ENCODE peak calls at places on chromosome 3, in nine cellular contexts. One of them, this sample, is unnamed.

GRCh38 chr3:147419062-147419701 is 10.0 kb downstream of the ZIC1 start:
- DNase-seq in Right ventricle myocardium superior: no peak
- DNase-seq in ELR: no peak
- DNase-seq in neuronal stem cell: peak
- DNase-seq in stromal cell of bone marrow: peak
- DNase-seq in cortex of kidney: no peak
- DNase-seq in NCI-H146: no peak
- DNase-seq in activated CD8-positive, alpha-beta memory T cell treated with anti-CD3 and anti-CD28 coated beads for 24 hours: no peak
- DNase-seq in astrocyte: peak
- DNase-seq in this sample: no peak

GRCh38 chr3:13520326-13520880 is 28.5 kb upstream of the FBLN2 start:
- DNase-seq in activated CD8-positive, alpha-beta memory T cell treated with anti-CD3 and anti-CD28 coated beads for 24 hours: no peak
- DNase-seq in stromal cell of bone marrow: no peak
- DNase-seq in NCI-H146: no peak
- DNase-seq in neuronal stem cell: no peak
- DNase-seq in astrocyte: no peak
- DNase-seq in cortex of kidney: no peak
- DNase-seq in Right ventricle myocardium superior: peak
- DNase-seq in ELR: no peak
- DNase-seq in this sample: no peak

GRCh38 chr3:31980530-31981205 is 394 bp downstream of the OSBPL10 start:
- DNase-seq in astrocyte: peak
- DNase-seq in activated CD8-positive, alpha-beta memory T cell treated with anti-CD3 and anti-CD28 coated beads for 24 hours: peak
- DNase-seq in ELR: peak
- DNase-seq in stromal cell of bone marrow: no peak
- DNase-seq in cortex of kidney: no peak
- DNase-seq in neuronal stem cell: peak
- DNase-seq in NCI-H146: peak
- DNase-seq in Right ventricle myocardium superior: peak
- DNase-seq in this sample: peak

GRCh38 chr3:177197934-177198484 is 727 bp upstream of the TBL1XR1 start:
- DNase-seq in activated CD8-positive, alpha-beta memory T cell treated with anti-CD3 and anti-CD28 coated beads for 24 hours: no peak
- DNase-seq in NCI-H146: no peak
- DNase-seq in astrocyte: no peak
- DNase-seq in cortex of kidney: no peak
- DNase-seq in Right ventricle myocardium superior: no peak
- DNase-seq in stromal cell of bone marrow: no peak
- DNase-seq in neuronal stem cell: no peak
- DNase-seq in ELR: no peak
- DNase-seq in this sample: no peak

GRCh38 chr3:188974856-188975611 is 196.7 kb upstream of the TPRG1 start:
- DNase-seq in ELR: no peak
- DNase-seq in activated CD8-positive, alpha-beta memory T cell treated with anti-CD3 and anti-CD28 coated beads for 24 hours: no peak
- DNase-seq in astrocyte: peak
- DNase-seq in neuronal stem cell: no peak
- DNase-seq in cortex of kidney: no peak
- DNase-seq in NCI-H146: no peak
- DNase-seq in stromal cell of bone marrow: peak
- DNase-seq in Right ventricle myocardium superior: no peak
- DNase-seq in this sample: no peak

GRCh38 chr3:102057781-102058421 is 208.6 kb downstream of the NFKBIZ start:
- DNase-seq in Right ventricle myocardium superior: no peak
- DNase-seq in NCI-H146: no peak
- DNase-seq in ELR: no peak
- DNase-seq in neuronal stem cell: no peak
- DNase-seq in activated CD8-positive, alpha-beta memory T cell treated with anti-CD3 and anti-CD28 coated beads for 24 hours: no peak
- DNase-seq in stromal cell of bone marrow: no peak
- DNase-seq in cortex of kidney: no peak
- DNase-seq in astrocyte: no peak
- DNase-seq in this sample: no peak

GRCh38 chr3:11300970-11301369 is 28.8 kb downstream of the ATG7 start:
- DNase-seq in neuronal stem cell: no peak
- DNase-seq in Right ventricle myocardium superior: no peak
- DNase-seq in cortex of kidney: no peak
- DNase-seq in NCI-H146: no peak
- DNase-seq in astrocyte: peak
- DNase-seq in stromal cell of bone marrow: no peak
- DNase-seq in ELR: peak
- DNase-seq in activated CD8-positive, alpha-beta memory T cell treated with anti-CD3 and anti-CD28 coated beads for 24 hours: no peak
- DNase-seq in this sample: no peak

GRCh38 chr3:133490468-133491351 is 82.8 kb upstream of the CDV3 start:
- DNase-seq in astrocyte: no peak
- DNase-seq in stromal cell of bone marrow: no peak
- DNase-seq in Right ventricle myocardium superior: no peak
- DNase-seq in activated CD8-positive, alpha-beta memory T cell treated with anti-CD3 and anti-CD28 coated beads for 24 hours: peak
- DNase-seq in cortex of kidney: no peak
- DNase-seq in NCI-H146: no peak
- DNase-seq in neuronal stem cell: no peak
- DNase-seq in ELR: no peak
- DNase-seq in this sample: no peak

GRCh38 chr3:44942202-44942921 is 33.6 kb downstream of the ZDHHC3 start:
- DNase-seq in neuronal stem cell: no peak
- DNase-seq in activated CD8-positive, alpha-beta memory T cell treated with anti-CD3 and anti-CD28 coated beads for 24 hours: no peak
- DNase-seq in cortex of kidney: no peak
- DNase-seq in ELR: peak
- DNase-seq in stromal cell of bone marrow: no peak
- DNase-seq in NCI-H146: no peak
- DNase-seq in astrocyte: peak
- DNase-seq in Right ventricle myocardium superior: no peak
- DNase-seq in this sample: no peak

GRCh38 chr3:156865732-156866131 is 39.6 kb downstream of the LEKR1 start:
- DNase-seq in stromal cell of bone marrow: peak
- DNase-seq in NCI-H146: peak
- DNase-seq in cortex of kidney: no peak
- DNase-seq in ELR: peak
- DNase-seq in Right ventricle myocardium superior: no peak
- DNase-seq in neuronal stem cell: no peak
- DNase-seq in astrocyte: no peak
- DNase-seq in activated CD8-positive, alpha-beta memory T cell treated with anti-CD3 and anti-CD28 coated beads for 24 hours: no peak
- DNase-seq in this sample: no peak

GRCh38 chr3:101081990-101082389 is 88.8 kb upstream of the ABI3BP start:
- DNase-seq in Right ventricle myocardium superior: no peak
- DNase-seq in ELR: no peak
- DNase-seq in NCI-H146: no peak
- DNase-seq in activated CD8-positive, alpha-beta memory T cell treated with anti-CD3 and anti-CD28 coated beads for 24 hours: no peak
- DNase-seq in stromal cell of bone marrow: no peak
- DNase-seq in cortex of kidney: no peak
- DNase-seq in neuronal stem cell: no peak
- DNase-seq in astrocyte: peak
- DNase-seq in this sample: no peak

GRCh38 chr3:13272831-13273603 is 147.1 kb downstream of the NUP210 start:
- DNase-seq in stromal cell of bone marrow: no peak
- DNase-seq in Right ventricle myocardium superior: no peak
- DNase-seq in activated CD8-positive, alpha-beta memory T cell treated with anti-CD3 and anti-CD28 coated beads for 24 hours: no peak
- DNase-seq in cortex of kidney: no peak
- DNase-seq in astrocyte: no peak
- DNase-seq in neuronal stem cell: no peak
- DNase-seq in ELR: no peak
- DNase-seq in NCI-H146: no peak
- DNase-seq in this sample: peak

GRCh38 chr3:57066471-57066870 is 6.0 kb downstream of the SPATA12 start:
- DNase-seq in neuronal stem cell: no peak
- DNase-seq in NCI-H146: no peak
- DNase-seq in activated CD8-positive, alpha-beta memory T cell treated with anti-CD3 and anti-CD28 coated beads for 24 hours: no peak
- DNase-seq in astrocyte: peak
- DNase-seq in Right ventricle myocardium superior: no peak
- DNase-seq in ELR: no peak
- DNase-seq in cortex of kidney: no peak
- DNase-seq in stromal cell of bone marrow: no peak
- DNase-seq in this sample: no peak

GRCh38 chr3:41223691-41224090 is 24.4 kb downstream of the CTNNB1 start:
- DNase-seq in astrocyte: no peak
- DNase-seq in Right ventricle myocardium superior: no peak
- DNase-seq in activated CD8-positive, alpha-beta memory T cell treated with anti-CD3 and anti-CD28 coated beads for 24 hours: no peak
- DNase-seq in cortex of kidney: no peak
- DNase-seq in ELR: no peak
- DNase-seq in NCI-H146: no peak
- DNase-seq in neuronal stem cell: no peak
- DNase-seq in stromal cell of bone marrow: no peak
- DNase-seq in this sample: no peak

GRCh38 chr3:17183951-17184550 is 299.3 kb downstream of the PLCL2 start:
- DNase-seq in stromal cell of bone marrow: peak
- DNase-seq in activated CD8-positive, alpha-beta memory T cell treated with anti-CD3 and anti-CD28 coated beads for 24 hours: no peak
- DNase-seq in ELR: peak
- DNase-seq in neuronal stem cell: no peak
- DNase-seq in astrocyte: peak
- DNase-seq in Right ventricle myocardium superior: no peak
- DNase-seq in cortex of kidney: no peak
- DNase-seq in NCI-H146: no peak
- DNase-seq in this sample: no peak

GRCh38 chr3:57952208-57952631 is 56.0 kb upstream of the FLNB start:
- DNase-seq in Right ventricle myocardium superior: peak
- DNase-seq in neuronal stem cell: no peak
- DNase-seq in activated CD8-positive, alpha-beta memory T cell treated with anti-CD3 and anti-CD28 coated beads for 24 hours: no peak
- DNase-seq in cortex of kidney: no peak
- DNase-seq in NCI-H146: no peak
- DNase-seq in astrocyte: peak
- DNase-seq in stromal cell of bone marrow: no peak
- DNase-seq in ELR: peak
- DNase-seq in this sample: no peak

GRCh38 chr3:16173696-16174355 is 654 bp upstream of the GALNT15 start:
- DNase-seq in cortex of kidney: no peak
- DNase-seq in Right ventricle myocardium superior: no peak
- DNase-seq in astrocyte: peak
- DNase-seq in ELR: peak
- DNase-seq in activated CD8-positive, alpha-beta memory T cell treated with anti-CD3 and anti-CD28 coated beads for 24 hours: no peak
- DNase-seq in NCI-H146: no peak
- DNase-seq in neuronal stem cell: no peak
- DNase-seq in stromal cell of bone marrow: peak
- DNase-seq in this sample: no peak

GRCh38 chr3:188802645-188803044 is 369.1 kb upstream of the TPRG1 start:
- DNase-seq in NCI-H146: no peak
- DNase-seq in activated CD8-positive, alpha-beta memory T cell treated with anti-CD3 and anti-CD28 coated beads for 24 hours: no peak
- DNase-seq in ELR: no peak
- DNase-seq in stromal cell of bone marrow: no peak
- DNase-seq in cortex of kidney: no peak
- DNase-seq in neuronal stem cell: no peak
- DNase-seq in Right ventricle myocardium superior: no peak
- DNase-seq in astrocyte: no peak
- DNase-seq in this sample: no peak

GRCh38 chr3:45994661-45995369 is 809 bp downstream of the FYCO1 start:
- DNase-seq in cortex of kidney: no peak
- DNase-seq in neuronal stem cell: no peak
- DNase-seq in astrocyte: no peak
- DNase-seq in NCI-H146: peak
- DNase-seq in activated CD8-positive, alpha-beta memory T cell treated with anti-CD3 and anti-CD28 coated beads for 24 hours: peak
- DNase-seq in stromal cell of bone marrow: no peak
- DNase-seq in ELR: peak
- DNase-seq in Right ventricle myocardium superior: peak
- DNase-seq in this sample: no peak